ENCODE peak calls at places on chromosomes 1 and 21, in six cellular contexts. S, D, X, N, W and M are unnamed samples.
A peak's percentile ranks its signal among the peaks of the same experiment; 100 is the strongest.

GRCh38 chr1:218330043-218330623 is 15.0 kb upstream of the TGFB2 start:
- DNase-seq in N (no peak), W (peak; percentile 45), X (no peak), S (peak; percentile 61), D (no peak), M (peak; percentile 69)

GRCh38 chr1:1162597-1163537 is 10.8 kb upstream of the TTLL10 start:
- DNase-seq in S (no peak), D (no peak), N (no peak), W (no peak), X (no peak), M (no peak)

GRCh38 chr1:7656821-7657220 is 114.3 kb upstream of the VAMP3 start:
- DNase-seq in S (no peak), X (no peak), D (no peak), N (no peak), W (no peak), M (no peak)

GRCh38 chr1:24022611-24023359 is 42.7 kb upstream of the SRSF10 start:
- DNase-seq in N (no peak), D (no peak), S (peak; percentile 89), W (peak; percentile 74), X (no peak), M (no peak)

GRCh38 chr1:167033646-167034045 is 44.6 kb downstream of the MAEL start:
- DNase-seq in W (no peak), N (no peak), X (no peak), D (no peak), S (no peak), M (no peak)

GRCh38 chr1:205444931-205445652 is 10.8 kb downstream of the BLACAT1 start:
- DNase-seq in S (no peak), X (no peak), D (peak; percentile 72), W (peak; percentile 9), N (peak; percentile 100), M (peak; percentile 69)

GRCh38 chr1:43348343-43348808 is 10.4 kb upstream of the CDC20 start:
- DNase-seq in X (no peak), W (no peak), D (no peak), N (peak; percentile 65), S (no peak), M (no peak)

GRCh38 chr21:42988234-42988965 is 14.0 kb downstream of the PKNOX1 start:
- DNase-seq in D (no peak), N (no peak), W (peak; percentile 70), S (peak; percentile 82), X (no peak), M (no peak)

GRCh38 chr1:228723287-228723686 is 12.0 kb upstream of the RHOU start:
- DNase-seq in N (no peak), X (no peak), W (no peak), D (no peak), S (no peak), M (no peak)

GRCh38 chr1:93171549-93172050 is 8.6 kb downstream of the TMED5 start:
- DNase-seq in D (no peak), X (no peak), N (no peak), W (no peak), S (peak; percentile 39), M (no peak)